ENCODE peak calls at places on chromosomes 6 and 20, in nine cellular contexts. H is left ventricle myocardium inferior, Z is upper lobe of right lung, G is cardiac fibroblast, J is heart left ventricle, Y is neural progenitor cell, W is heart right ventricle, L is fibroblast of pulmonary artery, X is Panc1. T is an unnamed sample.

GRCh38 chr6:168415149-168415992 is 25.6 kb upstream of the SMOC2 start:
- DNase-seq in H (peak), Z (no peak), G (peak), J (peak), Y (no peak), W (peak), L (no peak), X (no peak), T (no peak)

GRCh38 chr20:32513031-32513866 is 71.9 kb downstream of the NOL4L start:
- DNase-seq in H (no peak), Z (no peak), G (no peak), J (no peak), Y (no peak), W (no peak), L (no peak), X (no peak), T (no peak)

GRCh38 chr6:18326980-18327379 is 60.2 kb upstream of the RNF144B start:
- DNase-seq in H (no peak), Z (no peak), G (no peak), J (no peak), Y (no peak), W (no peak), L (no peak), X (no peak), T (no peak)

GRCh38 chr6:89597988-89598387 is 40.6 kb downstream of the LYRM2 start:
- DNase-seq in H (no peak), Z (no peak), G (peak), J (no peak), Y (no peak), W (no peak), L (peak), X (peak), T (peak)

GRCh38 chr6:44298055-44298803 is 14.9 kb downstream of the AARS2 start:
- DNase-seq in H (no peak), Z (no peak), G (no peak), J (no peak), Y (no peak), W (no peak), L (no peak), X (no peak), T (no peak)

GRCh38 chr6:136586295-136586694 is 36.1 kb upstream of the MAP7 start:
- DNase-seq in H (no peak), Z (no peak), G (peak), J (no peak), Y (no peak), W (no peak), L (peak), X (peak), T (peak)

GRCh38 chr6:170006524-170007467 is 255.4 kb downstream of the ERMARD start:
- DNase-seq in H (no peak), Z (peak), G (no peak), J (peak), Y (peak), W (no peak), L (no peak), X (no peak), T (no peak)

GRCh38 chr6:15079288-15079817 is 166.5 kb upstream of the JARID2 start:
- DNase-seq in H (no peak), Z (no peak), G (no peak), J (no peak), Y (no peak), W (no peak), L (no peak), X (no peak), T (no peak)

GRCh38 chr20:1893721-1894470 is 1.3 kb upstream of the SIRPA start:
- DNase-seq in H (peak), Z (peak), G (no peak), J (peak), Y (no peak), W (peak), L (peak), X (no peak), T (peak)

GRCh38 chr6:170290306-170291128 is at the start of gene DLL1:
- DNase-seq in H (peak), Z (no peak), G (peak), J (peak), Y (peak), W (peak), L (peak), X (no peak), T (no peak)

GRCh38 chr6:137808191-137808590 is 58.9 kb upstream of the TNFAIP3 start:
- DNase-seq in H (no peak), Z (no peak), G (peak), J (no peak), Y (no peak), W (no peak), L (peak), X (peak), T (peak)
- TF ChIP-seq CTCF in H (no peak), Z (no peak), G (no peak), J (no peak), Y (no peak), W (no peak), L (no peak), X (no peak), T (no peak)

DNA sequence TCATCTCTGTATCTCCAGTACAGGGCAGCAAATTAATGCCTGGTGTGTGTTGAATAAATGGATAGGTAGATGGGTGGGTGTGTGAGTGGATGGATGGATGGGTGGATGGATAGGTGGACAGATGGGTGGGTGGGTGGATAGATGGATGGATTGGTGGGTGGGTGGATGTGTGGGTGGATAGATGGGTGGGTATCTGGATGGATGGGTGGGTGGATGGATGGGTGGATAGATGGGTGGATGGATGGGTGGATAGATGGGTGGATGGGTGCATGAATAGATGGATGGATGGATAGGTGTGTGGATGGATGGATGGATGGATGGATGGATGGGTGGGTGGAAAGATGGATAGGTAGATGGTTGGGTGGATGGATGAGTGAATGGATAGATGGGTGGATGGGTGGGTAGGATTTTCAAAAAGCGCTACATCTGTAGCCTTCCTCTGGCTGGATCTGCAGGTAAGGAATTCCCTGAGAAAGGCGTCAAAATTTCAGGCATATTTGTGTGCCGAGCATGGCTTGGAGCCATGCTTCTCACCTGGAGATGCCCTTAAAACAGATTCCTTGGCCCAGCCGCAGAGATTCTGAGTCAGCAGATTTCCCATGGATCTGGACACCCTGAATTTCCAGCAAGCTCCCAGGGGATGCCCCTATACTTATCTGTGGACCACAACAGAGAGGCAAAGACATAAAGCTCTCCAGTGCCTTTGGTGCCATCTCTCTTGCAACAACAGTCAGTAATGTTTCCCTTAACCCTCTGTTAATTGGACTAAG is 177.6 kb downstream of the CDH4 start:
- DNase-seq in H (no peak), Z (no peak), G (no peak), J (no peak), Y (no peak), W (no peak), L (no peak), X (no peak), T (no peak)
- H3K4me3 ChIP-seq in H (no peak), Z (no peak), G (no peak), J (no peak), Y (no peak), W (no peak), L (no peak), X (no peak), T (no peak)

GRCh38 chr6:31575952-31576684 is 753 bp downstream of the TNF start:
- DNase-seq in H (no peak), Z (no peak), G (no peak), J (no peak), Y (no peak), W (no peak), L (no peak), X (no peak), T (no peak)

GRCh38 chr6:31572041-31572911 is at the start of gene LTA:
- DNase-seq in H (no peak), Z (no peak), G (no peak), J (no peak), Y (no peak), W (no peak), L (no peak), X (no peak), T (no peak)

GRCh38 chr6:31575335-31575901 is at the start of gene TNF:
- DNase-seq in H (peak), Z (peak), G (no peak), J (peak), Y (no peak), W (peak), L (no peak), X (no peak), T (no peak)

GRCh38 chr6:31573239-31574105 is 1.4 kb downstream of the LTA start:
- DNase-seq in H (no peak), Z (no peak), G (no peak), J (no peak), Y (no peak), W (no peak), L (no peak), X (no peak), T (no peak)

DNA sequence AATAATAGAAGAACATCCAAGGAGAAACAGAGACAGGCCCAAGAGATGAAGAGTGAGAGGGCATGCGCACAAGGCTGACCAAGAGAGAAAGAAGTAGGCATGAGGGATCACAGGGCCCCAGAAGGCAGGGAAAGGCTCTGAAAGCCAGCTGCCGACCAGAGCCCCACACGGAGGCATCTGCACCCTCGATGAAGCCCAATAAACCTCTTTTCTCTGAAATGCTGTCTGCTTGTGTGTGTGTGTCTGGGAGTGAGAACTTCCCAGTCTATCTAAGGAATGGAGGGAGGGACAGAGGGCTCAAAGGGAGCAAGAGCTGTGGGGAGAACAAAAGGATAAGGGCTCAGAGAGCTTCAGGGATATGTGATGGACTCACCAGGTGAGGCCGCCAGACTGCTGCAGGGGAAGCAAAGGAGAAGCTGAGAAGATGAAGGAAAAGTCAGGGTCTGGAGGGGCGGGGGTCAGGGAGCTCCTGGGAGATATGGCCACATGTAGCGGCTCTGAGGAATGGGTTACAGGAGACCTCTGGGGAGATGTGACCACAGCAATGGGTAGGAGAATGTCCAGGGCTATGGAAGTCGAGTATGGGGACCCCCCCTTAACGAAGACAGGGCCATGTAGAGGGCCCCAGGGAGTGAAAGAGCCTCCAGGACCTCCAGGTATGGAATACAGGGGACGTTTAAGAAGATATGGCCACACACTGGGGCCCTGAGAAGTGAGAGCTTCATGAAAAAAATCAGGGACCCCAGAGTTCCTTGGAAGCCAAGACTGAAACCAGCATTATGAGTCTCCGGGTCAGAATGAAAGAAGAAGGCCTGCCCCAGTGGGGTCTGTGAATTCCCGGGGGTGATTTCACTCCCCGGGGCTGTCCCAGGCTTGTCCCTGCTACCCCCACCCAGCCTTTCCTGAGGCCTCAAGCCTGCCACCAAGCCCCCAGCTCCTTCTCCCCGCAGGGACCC is 981 bp upstream of the TNF start:
- DNase-seq in H (no peak), Z (no peak), G (no peak), J (no peak), Y (no peak), W (no peak), L (no peak), X (no peak), T (no peak)
- TF ChIP-seq CTCF in H (no peak), Z (no peak), G (no peak), J (no peak), Y (no peak), W (no peak), L (no peak), X (no peak), T (no peak)

GRCh38 chr6:43075791-43076092 is 372 bp upstream of the PTK7 start:
- DNase-seq in H (no peak), Z (no peak), G (no peak), J (no peak), Y (no peak), W (no peak), L (no peak), X (no peak), T (no peak)

GRCh38 chr6:43078651-43079050 is 2.5 kb downstream of the PTK7 start:
- DNase-seq in H (no peak), Z (no peak), G (peak), J (no peak), Y (no peak), W (no peak), L (no peak), X (no peak), T (peak)

GRCh38 chr6:43076928-43077809 is 1.1 kb downstream of the PTK7 start:
- DNase-seq in H (no peak), Z (peak), G (peak), J (no peak), Y (peak), W (no peak), L (peak), X (no peak), T (peak)

GRCh38 chr6:43076093-43076927 is at the start of gene PTK7:
- DNase-seq in H (peak), Z (peak), G (peak), J (peak), Y (peak), W (peak), L (peak), X (no peak), T (peak)

GRCh38 chr6:43077981-43078411 is 1.9 kb downstream of the PTK7 start:
- DNase-seq in H (no peak), Z (no peak), G (peak), J (no peak), Y (peak), W (no peak), L (peak), X (no peak), T (peak)
- H3K4me3 ChIP-seq in H (no peak), Z (peak), G (no peak), J (no peak), Y (peak), W (no peak), L (peak), X (peak), T (peak)

GRCh38 chr6:73649783-73650182 is 4.0 kb downstream of the SLC17A5 start:
- DNase-seq in H (no peak), Z (no peak), G (no peak), J (no peak), Y (no peak), W (no peak), L (no peak), X (no peak), T (no peak)

GRCh38 chr6:73653571-73654424 is at the start of gene SLC17A5:
- DNase-seq in H (peak), Z (peak), G (peak), J (peak), Y (peak), W (peak), L (peak), X (peak), T (peak)

GRCh38 chr6:73655341-73655917 is 1.6 kb upstream of the SLC17A5 start:
- DNase-seq in H (no peak), Z (no peak), G (no peak), J (no peak), Y (no peak), W (no peak), L (no peak), X (no peak), T (no peak)

GRCh38 chr6:73656501-73657145 is 2.8 kb upstream of the SLC17A5 start:
- DNase-seq in H (no peak), Z (no peak), G (no peak), J (no peak), Y (no peak), W (no peak), L (no peak), X (no peak), T (no peak)

GRCh38 chr6:73652637-73653570 is 888 bp downstream of the SLC17A5 start:
- DNase-seq in H (peak), Z (peak), G (peak), J (peak), Y (peak), W (peak), L (peak), X (peak), T (peak)
- TF ChIP-seq CTCF in H (peak), Z (peak), G (peak), J (peak), Y (peak), W (peak), L (peak), X (peak), T (peak)

DNA sequence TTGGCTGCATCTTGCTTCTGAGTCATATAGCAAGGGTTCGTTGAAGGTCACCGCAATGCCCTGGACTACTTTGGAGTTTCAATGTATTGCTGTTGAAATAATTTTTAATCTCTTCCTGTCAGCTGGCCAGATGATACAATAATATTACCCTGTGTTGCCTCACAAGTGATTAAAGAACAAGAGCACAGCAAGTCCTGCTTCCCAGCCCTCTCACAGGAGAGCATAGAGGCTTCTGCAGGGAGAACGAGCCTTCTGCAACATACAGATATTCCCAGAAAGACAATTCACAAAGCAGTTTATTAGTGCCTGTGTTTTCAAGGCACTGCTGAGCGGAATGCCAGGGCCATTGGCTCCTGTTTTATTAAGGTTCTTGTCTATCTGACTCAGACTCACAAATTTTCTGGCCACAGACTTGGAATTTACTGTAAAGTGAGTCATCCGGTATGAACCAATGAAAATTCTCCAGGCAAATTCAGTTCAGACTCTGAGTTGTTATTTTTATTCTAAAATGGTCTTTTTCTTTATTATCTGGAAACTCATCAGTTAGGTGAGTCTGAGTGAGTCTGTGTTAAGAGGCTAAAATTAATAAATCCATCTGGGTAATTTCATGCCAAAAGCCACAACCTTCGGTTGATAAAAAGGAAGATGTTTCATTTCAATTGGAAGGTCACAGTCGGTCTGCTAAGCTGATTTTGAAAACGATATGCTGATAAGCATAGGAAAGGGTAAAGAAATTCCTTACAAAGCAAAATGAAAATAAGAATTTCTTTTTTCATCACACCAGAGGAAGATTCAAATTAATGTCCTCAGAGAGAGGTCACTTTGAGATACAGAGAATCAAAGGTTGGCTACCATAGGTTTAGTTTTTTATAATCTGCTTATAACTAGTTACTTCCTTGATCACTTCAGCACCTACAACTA is 289.4 kb upstream of the STXBP5 start:
- DNase-seq in H (no peak), Z (no peak), G (peak), J (peak), Y (no peak), W (peak), L (peak), X (peak), T (peak)
- H3K4me3 ChIP-seq in H (peak), Z (peak), G (no peak), J (peak), Y (no peak), W (no peak), L (peak), X (peak), T (peak)

DNA sequence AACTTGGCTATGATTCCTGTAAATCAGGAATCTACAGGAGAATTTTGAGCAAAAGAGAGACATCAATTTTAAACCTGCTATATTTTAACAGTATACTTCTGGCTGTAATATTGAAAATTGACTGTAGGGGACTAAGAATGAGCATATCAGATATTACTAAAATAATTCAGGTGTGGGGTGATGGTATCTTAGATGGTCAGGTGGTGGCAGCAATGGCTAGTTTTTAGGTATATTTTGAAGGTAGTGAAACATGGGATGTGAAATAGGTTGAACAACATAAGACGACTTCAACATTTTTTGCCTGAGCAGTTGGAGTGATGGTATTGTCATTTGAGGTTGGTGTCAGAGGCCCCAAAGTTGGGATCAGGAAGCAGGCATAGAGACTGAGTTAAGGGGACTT is 32.1 kb downstream of the FAM83B start:
- DNase-seq in H (no peak), Z (no peak), G (no peak), J (no peak), Y (no peak), W (no peak), L (no peak), X (peak), T (no peak)
- TF ChIP-seq CTCF in H (no peak), Z (no peak), G (no peak), J (no peak), Y (no peak), W (no peak), L (no peak), X (peak), T (no peak)

DNA sequence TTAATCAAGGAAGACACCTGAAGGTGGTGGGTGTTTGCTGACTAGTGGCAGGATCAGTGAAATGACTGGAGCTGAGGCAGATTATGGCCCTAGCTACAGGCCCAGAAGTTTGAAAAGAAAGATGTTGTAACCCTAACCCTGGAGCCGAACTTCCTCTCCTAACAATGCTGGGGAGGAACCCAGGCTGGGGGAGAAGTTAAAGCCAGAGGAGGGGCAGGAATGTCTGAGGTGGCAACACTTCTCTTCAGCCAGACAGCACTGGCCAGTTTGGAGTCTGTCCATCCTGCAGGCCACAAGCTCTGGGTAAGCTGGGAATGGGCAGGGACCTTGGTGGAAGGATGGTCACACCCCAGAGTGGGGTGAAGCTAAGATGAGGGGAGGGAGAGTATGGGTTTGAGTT is at the start of gene LST1:
- DNase-seq in H (no peak), Z (peak), G (peak), J (peak), Y (no peak), W (no peak), L (peak), X (no peak), T (no peak)
- H3K4me3 ChIP-seq in H (peak), Z (peak), G (no peak), J (peak), Y (no peak), W (no peak), L (no peak), X (no peak), T (no peak)

GRCh38 chr20:49831770-49832631 is 19.4 kb downstream of the SLC9A8 start:
- DNase-seq in H (no peak), Z (no peak), G (no peak), J (no peak), Y (no peak), W (no peak), L (no peak), X (no peak), T (no peak)
- TF ChIP-seq CTCF in H (no peak), Z (no peak), G (no peak), J (no peak), Y (no peak), W (no peak), L (no peak), X (no peak), T (no peak)

T was measured in fibroblast of mammary gland.